ENCODE peak calls at places on chromosomes 2 and 18, in four cellular contexts. One of them, this sample, is unnamed.

GRCh38 chr18:7645756-7646155 is 78.6 kb downstream of the PTPRM start:
- DNase-seq in K562: no peak
- DNase-seq in SK-N-SH: no peak
- DNase-seq in HCT116: no peak
- DNase-seq in this sample: no peak

GRCh38 chr2:27306657-27307544 is 1.3 kb downstream of the UCN start:
- DNase-seq in K562: no peak
- DNase-seq in SK-N-SH: peak
- DNase-seq in HCT116: no peak
- DNase-seq in this sample: no peak

GRCh38 chr18:70672581-70672980 is 383.7 kb downstream of the SOCS6 start:
- DNase-seq in K562: no peak
- DNase-seq in SK-N-SH: no peak
- DNase-seq in HCT116: no peak
- DNase-seq in this sample: no peak

GRCh38 chr2:216142540-216142939 is 33.4 kb downstream of the XRCC5 start:
- DNase-seq in K562: no peak
- DNase-seq in SK-N-SH: no peak
- DNase-seq in HCT116: no peak
- DNase-seq in this sample: no peak

GRCh38 chr2:26997394-26997793 is 27.0 kb downstream of the MAPRE3 start:
- DNase-seq in SK-N-SH: no peak
- DNase-seq in K562: no peak
- DNase-seq in HCT116: no peak
- DNase-seq in this sample: no peak

GRCh38 chr2:232854082-232854481 is 16.0 kb upstream of the SNORC start:
- DNase-seq in SK-N-SH: no peak
- DNase-seq in HCT116: peak
- DNase-seq in K562: peak
- DNase-seq in this sample: no peak

GRCh38 chr2:1633936-1634587 is 110.3 kb downstream of the PXDN start:
- DNase-seq in HCT116: no peak
- DNase-seq in K562: no peak
- DNase-seq in SK-N-SH: no peak
- DNase-seq in this sample: no peak

GRCh38 chr2:64730551-64731305 is 77.0 kb upstream of the SERTAD2 start:
- DNase-seq in K562: no peak
- DNase-seq in SK-N-SH: peak
- DNase-seq in HCT116: no peak
- DNase-seq in this sample: peak

GRCh38 chr18:74773171-74773624 is 175.5 kb downstream of the ZNF407 start:
- DNase-seq in SK-N-SH: no peak
- DNase-seq in HCT116: no peak
- DNase-seq in K562: no peak
- DNase-seq in this sample: no peak

DNA sequence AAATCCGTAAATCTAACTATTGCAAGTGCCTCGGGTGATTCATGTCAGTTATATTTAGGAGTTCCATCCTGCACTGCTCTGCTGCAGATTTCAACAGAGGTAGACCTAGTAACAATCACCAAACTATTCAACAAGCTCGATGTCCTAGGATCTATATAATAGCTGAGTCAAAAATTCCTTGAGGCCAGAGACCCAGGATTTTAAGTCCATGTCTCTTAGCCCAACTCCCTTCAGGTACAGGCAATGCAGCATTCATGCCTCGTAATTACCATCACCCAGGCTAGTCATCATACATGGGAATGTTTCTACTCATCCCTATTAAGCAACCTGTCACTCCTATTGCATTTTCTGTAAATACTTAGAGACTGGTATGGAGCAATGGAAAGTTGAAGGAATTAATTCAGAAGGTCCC is 729 bp downstream of the TM4SF20 start:
- DNase-seq in SK-N-SH: no peak
- DNase-seq in K562: no peak
- DNase-seq in HCT116: no peak
- DNase-seq in this sample: no peak
- TF ChIP-seq ELF1 in SK-N-SH: no peak
- TF ChIP-seq ELF1 in K562: no peak
- TF ChIP-seq ELF1 in HCT116: no peak
- TF ChIP-seq ELF1 in this sample: no peak

GRCh38 chr2:236889081-236889780 is 196.5 kb upstream of the COPS8 start:
- DNase-seq in HCT116: no peak
- DNase-seq in SK-N-SH: no peak
- DNase-seq in K562: no peak
- DNase-seq in this sample: no peak
- TF ChIP-seq ELF1 in HCT116: no peak
- TF ChIP-seq ELF1 in SK-N-SH: no peak
- TF ChIP-seq ELF1 in K562: no peak
- TF ChIP-seq ELF1 in this sample: no peak

DNA sequence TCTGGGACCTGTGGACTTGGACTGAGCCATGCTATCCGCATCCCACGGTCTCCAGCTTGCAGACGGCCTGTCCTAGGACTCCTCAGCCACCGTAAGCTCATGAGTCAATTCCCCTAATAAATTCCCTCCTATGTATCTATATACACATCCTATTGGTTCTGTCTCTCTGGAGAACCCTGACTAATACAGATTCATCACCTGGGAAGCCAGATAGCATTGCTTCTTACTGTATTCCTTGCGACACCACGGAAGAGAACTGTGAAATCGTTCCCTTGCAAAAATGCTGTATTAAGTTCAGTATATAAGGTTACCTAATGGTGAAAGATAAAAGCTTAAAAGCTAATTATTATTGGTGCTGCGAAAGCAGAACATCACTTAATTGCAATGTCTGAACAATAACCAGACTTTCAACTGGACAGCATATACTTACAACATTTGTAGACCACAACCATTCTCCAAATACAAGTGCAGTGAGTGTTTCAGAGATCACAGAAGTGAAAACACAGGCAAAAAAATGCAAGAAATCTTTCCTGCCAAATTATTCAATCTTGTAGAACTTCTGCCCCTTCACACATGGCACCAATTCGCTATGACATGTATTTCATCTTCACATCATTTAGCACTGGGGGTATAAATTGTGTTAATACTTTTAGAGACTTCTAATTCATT is 352.9 kb downstream of the TXNL1 start:
- DNase-seq in SK-N-SH: no peak
- DNase-seq in K562: no peak
- DNase-seq in HCT116: no peak
- DNase-seq in this sample: no peak
- TF ChIP-seq ELF1 in SK-N-SH: no peak
- TF ChIP-seq ELF1 in K562: no peak
- TF ChIP-seq ELF1 in HCT116: no peak
- TF ChIP-seq ELF1 in this sample: no peak

DNA sequence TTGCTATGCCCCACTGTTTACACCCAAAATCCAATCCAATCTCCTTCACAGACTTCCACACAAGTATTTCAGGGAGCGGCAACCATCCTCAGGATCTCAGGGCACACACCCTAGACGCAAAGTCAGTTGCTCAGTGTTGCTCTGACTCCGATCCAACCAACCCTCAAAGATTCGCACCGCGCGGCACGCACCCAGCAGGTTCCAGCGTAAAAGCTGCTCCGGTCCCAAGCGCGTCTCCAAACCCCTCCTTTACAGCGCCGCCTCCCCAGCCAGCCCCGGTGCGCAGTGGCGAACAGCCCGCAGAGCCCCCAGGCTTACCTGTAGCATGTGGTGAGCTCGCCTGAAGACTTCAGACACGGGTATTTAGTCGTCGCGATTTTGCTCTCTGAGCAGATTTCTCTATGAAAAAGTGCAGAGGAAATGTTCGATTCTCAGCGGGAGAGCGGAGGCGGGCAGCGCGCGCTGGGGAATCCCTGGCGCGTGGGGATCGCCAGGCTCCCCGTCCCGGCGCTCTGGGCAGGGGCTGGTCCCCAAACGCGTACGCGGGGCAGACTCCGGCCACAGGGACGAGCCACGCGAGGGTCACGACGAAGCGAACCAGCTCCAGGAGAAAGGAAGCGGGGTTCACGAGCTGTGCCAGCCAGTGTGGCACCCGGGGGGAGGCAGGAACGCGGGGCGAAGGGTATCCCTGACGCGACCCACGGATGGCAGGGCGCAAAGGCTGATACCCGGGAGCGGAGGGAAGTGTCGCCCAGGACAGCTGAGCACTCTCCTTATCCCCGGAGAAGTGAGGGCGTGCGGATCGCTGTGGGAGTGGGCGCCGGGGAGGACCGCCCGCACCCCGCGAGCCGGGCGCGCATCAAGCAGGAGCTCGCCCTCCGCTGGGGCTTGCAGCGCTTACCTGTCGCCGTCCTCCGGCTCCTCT is 650 bp downstream of the CCBE1 start:
- DNase-seq in HCT116: no peak
- DNase-seq in SK-N-SH: no peak
- DNase-seq in K562: no peak
- DNase-seq in this sample: no peak
- TF ChIP-seq ELF1 in HCT116: no peak
- TF ChIP-seq ELF1 in SK-N-SH: no peak
- TF ChIP-seq ELF1 in K562: no peak
- TF ChIP-seq ELF1 in this sample: no peak

GRCh38 chr2:192148620-192149321 is 46.0 kb downstream of the TMEFF2 start:
- DNase-seq in HCT116: no peak
- DNase-seq in SK-N-SH: no peak
- DNase-seq in K562: no peak
- DNase-seq in this sample: no peak

GRCh38 chr2:192145496-192145895 is 49.2 kb downstream of the TMEFF2 start:
- DNase-seq in K562: no peak
- DNase-seq in SK-N-SH: no peak
- DNase-seq in HCT116: no peak
- DNase-seq in this sample: no peak

GRCh38 chr2:192148241-192148619 is 46.5 kb downstream of the TMEFF2 start:
- DNase-seq in K562: no peak
- DNase-seq in HCT116: no peak
- DNase-seq in SK-N-SH: no peak
- DNase-seq in this sample: no peak

GRCh38 chr2:192150166-192150565 is 44.6 kb downstream of the TMEFF2 start:
- DNase-seq in K562: no peak
- DNase-seq in HCT116: no peak
- DNase-seq in SK-N-SH: no peak
- DNase-seq in this sample: no peak

GRCh38 chr2:192146069-192147006 is 48.4 kb downstream of the TMEFF2 start:
- DNase-seq in K562: no peak
- DNase-seq in SK-N-SH: no peak
- DNase-seq in HCT116: no peak
- DNase-seq in this sample: no peak
- TF ChIP-seq ELF1 in K562: no peak
- TF ChIP-seq ELF1 in SK-N-SH: no peak
- TF ChIP-seq ELF1 in HCT116: no peak
- TF ChIP-seq ELF1 in this sample: no peak

GRCh38 chr2:207256476-207257207 is 90.9 kb upstream of the KLF7 start:
- DNase-seq in HCT116: no peak
- DNase-seq in K562: no peak
- DNase-seq in SK-N-SH: peak
- DNase-seq in this sample: no peak

GRCh38 chr2:207257291-207258190 is 91.8 kb upstream of the KLF7 start:
- DNase-seq in SK-N-SH: no peak
- DNase-seq in HCT116: no peak
- DNase-seq in K562: no peak
- DNase-seq in this sample: no peak

GRCh38 chr2:207260021-207260420 is 94.3 kb upstream of the KLF7 start:
- DNase-seq in K562: no peak
- DNase-seq in SK-N-SH: no peak
- DNase-seq in HCT116: no peak
- DNase-seq in this sample: no peak

GRCh38 chr2:207256026-207256425 is 90.3 kb upstream of the KLF7 start:
- DNase-seq in HCT116: no peak
- DNase-seq in K562: no peak
- DNase-seq in SK-N-SH: no peak
- DNase-seq in this sample: no peak

DNA sequence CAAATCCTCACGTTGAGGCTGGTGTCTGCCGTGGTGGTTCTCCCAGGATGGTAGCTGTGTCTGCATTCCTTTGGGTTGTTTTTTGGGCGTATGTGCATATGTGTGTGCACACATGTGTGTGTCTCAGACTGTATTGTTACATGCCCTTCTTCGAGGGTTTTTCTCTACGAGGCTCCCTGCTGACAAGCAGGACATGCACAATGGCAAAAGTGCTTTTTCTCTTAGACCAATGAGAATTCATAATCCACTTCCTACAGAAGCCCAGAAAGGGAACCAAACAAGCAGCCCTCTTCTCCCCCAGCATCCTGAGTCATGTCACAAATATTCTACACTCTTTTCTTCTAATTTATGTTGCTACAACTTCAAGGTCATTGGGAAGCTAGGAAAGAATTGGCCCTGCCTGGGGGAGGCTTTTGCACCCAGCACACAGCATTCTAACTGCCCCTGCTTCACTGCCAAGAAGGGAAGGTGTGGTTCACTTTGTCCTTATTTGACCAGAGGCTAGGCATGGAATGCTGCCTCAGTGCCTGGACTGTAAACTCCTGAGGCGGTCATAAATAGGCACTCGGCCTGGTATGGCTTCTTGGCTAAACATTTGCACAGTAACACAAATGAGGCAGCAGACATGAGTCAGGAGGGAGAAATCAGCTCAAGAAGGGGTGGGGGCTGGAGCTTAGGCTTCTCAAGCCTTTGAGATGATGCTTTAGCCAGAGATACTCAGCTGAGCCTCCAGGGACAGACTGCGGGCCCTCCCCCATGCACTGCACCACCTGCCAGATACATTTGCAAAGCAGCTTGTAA is 92.6 kb upstream of the KLF7 start:
- DNase-seq in SK-N-SH: no peak
- DNase-seq in K562: no peak
- DNase-seq in HCT116: no peak
- DNase-seq in this sample: no peak
- TF ChIP-seq ELF1 in SK-N-SH: no peak
- TF ChIP-seq ELF1 in K562: no peak
- TF ChIP-seq ELF1 in HCT116: no peak
- TF ChIP-seq ELF1 in this sample: no peak